ENCODE peak calls at places on chromosome 12, in ten cellular contexts. B, C, X, V, O, T, J, N, Z and F are unnamed samples.
A peak's percentile ranks its signal among the peaks of the same experiment; 100 is the strongest.

GRCh38 chr12:115543269-115543668 is 734.2 kb downstream of the MED13L start:
- DNase-seq in O (no peak), B (no peak), C (no peak), X (no peak), V (no peak), N (no peak), T (no peak), J (no peak), Z (no peak), F (peak; percentile 27)

GRCh38 chr12:75842119-75842518 is 189.5 kb downstream of the PHLDA1 start:
- DNase-seq in N (no peak), O (no peak), J (no peak), X (peak; percentile 7), V (peak; percentile 44), B (no peak), Z (no peak), T (no peak), C (no peak), F (no peak)

GRCh38 chr12:87661770-87662402 is 367.3 kb downstream of the C12orf50 start:
- DNase-seq in C (no peak), Z (no peak), O (no peak), N (no peak), T (no peak), B (no peak), J (no peak), V (no peak), X (no peak), F (peak; percentile 31)

GRCh38 chr12:8698132-8698829 is 490 bp downstream of the RIMKLB start:
- DNase-seq in X (peak; percentile 87), C (peak; percentile 74), B (no peak), T (peak; percentile 54), J (peak; percentile 55), Z (peak; percentile 52), O (peak; percentile 60), V (no peak), N (peak; percentile 34), F (no peak)

GRCh38 chr12:53078425-53079225 is 565 bp downstream of the SPRYD3 start:
- DNase-seq in X (peak; percentile 67), B (no peak), V (peak; percentile 37), N (no peak), Z (peak; percentile 52), J (peak; percentile 67), C (no peak), O (no peak), T (peak; percentile 51), F (no peak)

GRCh38 chr12:59041241-59042121 is 121.2 kb upstream of the LRIG3 start:
- DNase-seq in J (no peak), T (peak; percentile 94), X (no peak), Z (no peak), N (no peak), V (no peak), C (no peak), B (peak; percentile 78), O (no peak), F (peak; percentile 84)

GRCh38 chr12:47816646-47817271 is 2.9 kb downstream of the HDAC7 start:
- DNase-seq in C (no peak), V (no peak), J (no peak), X (no peak), B (no peak), O (no peak), Z (no peak), N (no peak), T (no peak), F (no peak)

GRCh38 chr12:87196329-87196728 is 832.9 kb downstream of the C12orf50 start:
- DNase-seq in B (no peak), T (peak; percentile 6), O (no peak), V (peak; percentile 85), X (no peak), Z (no peak), C (no peak), N (no peak), J (no peak), F (no peak)

GRCh38 chr12:2354151-2354991 is 301.6 kb downstream of the CACNA1C start:
- DNase-seq in T (no peak), B (no peak), C (no peak), J (no peak), N (no peak), V (peak; percentile 90), X (peak; percentile 77), O (no peak), Z (no peak), F (no peak)

GRCh38 chr12:118537481-118537917 is 161.1 kb downstream of the SUDS3 start:
- DNase-seq in N (no peak), X (peak; percentile 25), B (no peak), T (no peak), V (peak; percentile 80), O (no peak), J (no peak), C (no peak), Z (peak; percentile 46), F (no peak)

GRCh38 chr12:70692681-70693288 is 55.6 kb upstream of the PTPRB start:
- DNase-seq in X (peak; percentile 4), B (no peak), C (no peak), J (no peak), N (peak; percentile 33), T (peak; percentile 44), Z (no peak), O (no peak), V (no peak), F (peak; percentile 10)

GRCh38 chr12:26473291-26473690 is 277.9 kb downstream of the SSPN start:
- DNase-seq in C (no peak), B (no peak), T (no peak), X (no peak), J (no peak), Z (no peak), V (no peak), N (no peak), O (no peak), F (no peak)